ENCODE peak calls at places on chromosomes 4 and X, in four cellular contexts. O, Y, Q and L are unnamed samples.

GRCh38 chr4:112327950-112328349 is 30.8 kb downstream of the ALPK1 start:
- DNase-seq in O (peak), Y (no peak), Q (peak), L (no peak)

GRCh38 chr4:134708616-134709015 is 507.0 kb upstream of the PABPC4L start:
- DNase-seq in O (no peak), Y (no peak), Q (no peak), L (no peak)

GRCh38 chr4:127870688-127871087 is 10.0 kb upstream of the PLK4 start:
- DNase-seq in O (no peak), Y (peak), Q (no peak), L (no peak)

GRCh38 chr4:169902658-169903345 is 123.4 kb downstream of the MFAP3L start:
- DNase-seq in O (no peak), Y (no peak), Q (peak), L (no peak)

GRCh38 chrX:102958794-102959193 is 21.7 kb downstream of the RAB40AL start:
- DNase-seq in O (no peak), Y (no peak), Q (no peak), L (peak)

GRCh38 chrX:109472939-109473713 is 8.8 kb downstream of the GUCY2F start:
- DNase-seq in O (peak), Y (peak), Q (peak), L (no peak)

GRCh38 chr4:123452585-123452984 is 56.0 kb downstream of the SPRY1 start:
- DNase-seq in O (no peak), Y (no peak), Q (no peak), L (no peak)

GRCh38 chrX:106955004-106955772 is 35.0 kb downstream of the CLDN2 start:
- DNase-seq in O (no peak), Y (no peak), Q (no peak), L (no peak)

GRCh38 chrX:121546317-121546716 is 498.9 kb downstream of the GLUD2 start:
- DNase-seq in O (no peak), Y (no peak), Q (no peak), L (no peak)

GRCh38 chr4:125428832-125429231 is 114.1 kb downstream of the FAT4 start:
- DNase-seq in O (no peak), Y (no peak), Q (no peak), L (no peak)

GRCh38 chr4:142242156-142242555 is 603.9 kb downstream of the INPP4B start:
- DNase-seq in O (no peak), Y (no peak), Q (no peak), L (no peak)

GRCh38 chrX:131394384-131394783 is 105.3 kb upstream of the IGSF1 start:
- DNase-seq in O (no peak), Y (no peak), Q (peak), L (no peak)

GRCh38 chr4:8594097-8595038 is 1.8 kb downstream of the CPZ start:
- DNase-seq in O (peak), Y (peak), Q (peak), L (peak)
- TF ChIP-seq REST in O (peak), Y (peak), Q (no peak), L (peak)

DNA sequence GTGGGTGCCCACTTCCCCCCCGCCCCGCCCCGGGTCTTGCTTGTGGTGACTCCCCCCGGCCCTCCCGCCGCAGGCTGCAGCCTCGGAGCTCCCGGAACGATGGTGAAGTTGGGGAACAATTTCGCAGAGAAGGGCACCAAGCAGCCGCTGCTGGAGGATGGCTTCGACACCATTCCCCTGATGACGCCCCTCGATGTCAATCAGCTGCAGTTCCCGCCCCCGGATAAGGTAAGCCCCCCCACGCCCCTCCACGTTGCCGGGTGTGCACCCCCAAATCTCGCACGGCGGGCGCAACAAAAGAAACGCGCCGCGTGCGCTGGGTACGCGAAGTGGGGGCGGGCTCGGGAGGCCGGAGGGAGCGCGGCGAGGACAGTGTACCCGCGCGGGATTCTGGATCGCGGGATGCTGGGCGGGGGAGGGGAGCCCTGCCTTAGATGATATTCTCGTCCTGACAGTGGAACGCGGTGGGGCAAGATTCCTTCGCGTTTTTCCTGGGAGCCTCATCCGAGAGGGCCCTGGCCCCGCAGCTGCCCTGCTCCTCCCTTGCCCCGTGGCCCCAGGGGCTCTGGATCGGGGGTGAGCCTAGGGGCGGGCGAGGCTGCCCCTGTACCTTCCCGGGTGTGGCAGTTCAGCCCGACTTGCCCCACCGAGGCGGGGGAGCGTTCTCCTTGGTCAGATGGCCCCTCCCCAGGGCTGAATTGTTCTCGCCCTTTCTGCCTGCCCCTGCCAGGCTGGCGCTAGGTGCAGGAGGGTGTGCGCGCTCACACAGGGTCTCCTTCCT is 819 bp downstream of the NSG1 start:
- DNase-seq in O (peak), Y (no peak), Q (no peak), L (no peak)
- TF ChIP-seq POLR2AphosphoS5 in O (no peak), Y (no peak), Q (no peak), L (no peak)

GRCh38 chrX:24085133-24085532 is 30.4 kb downstream of the EIF2S3 start:
- DNase-seq in O (no peak), Y (no peak), Q (no peak), L (no peak)
- TF ChIP-seq REST in O (no peak), Y (no peak), Q (no peak), L (no peak)

GRCh38 chrX:1390621-1391369 is 1.1 kb downstream of the SLC25A6 start:
- DNase-seq in O (no peak), Y (no peak), Q (no peak), L (no peak)

GRCh38 chrX:1391370-1391706 is 575 bp downstream of the SLC25A6 start:
- DNase-seq in O (peak), Y (peak), Q (no peak), L (no peak)

GRCh38 chrX:1391707-1392375 is at the start of gene SLC25A6:
- DNase-seq in O (peak), Y (peak), Q (peak), L (peak)

GRCh38 chrX:1393871-1394615 is 2.1 kb upstream of the SLC25A6 start:
- DNase-seq in O (no peak), Y (no peak), Q (no peak), L (no peak)

DNA sequence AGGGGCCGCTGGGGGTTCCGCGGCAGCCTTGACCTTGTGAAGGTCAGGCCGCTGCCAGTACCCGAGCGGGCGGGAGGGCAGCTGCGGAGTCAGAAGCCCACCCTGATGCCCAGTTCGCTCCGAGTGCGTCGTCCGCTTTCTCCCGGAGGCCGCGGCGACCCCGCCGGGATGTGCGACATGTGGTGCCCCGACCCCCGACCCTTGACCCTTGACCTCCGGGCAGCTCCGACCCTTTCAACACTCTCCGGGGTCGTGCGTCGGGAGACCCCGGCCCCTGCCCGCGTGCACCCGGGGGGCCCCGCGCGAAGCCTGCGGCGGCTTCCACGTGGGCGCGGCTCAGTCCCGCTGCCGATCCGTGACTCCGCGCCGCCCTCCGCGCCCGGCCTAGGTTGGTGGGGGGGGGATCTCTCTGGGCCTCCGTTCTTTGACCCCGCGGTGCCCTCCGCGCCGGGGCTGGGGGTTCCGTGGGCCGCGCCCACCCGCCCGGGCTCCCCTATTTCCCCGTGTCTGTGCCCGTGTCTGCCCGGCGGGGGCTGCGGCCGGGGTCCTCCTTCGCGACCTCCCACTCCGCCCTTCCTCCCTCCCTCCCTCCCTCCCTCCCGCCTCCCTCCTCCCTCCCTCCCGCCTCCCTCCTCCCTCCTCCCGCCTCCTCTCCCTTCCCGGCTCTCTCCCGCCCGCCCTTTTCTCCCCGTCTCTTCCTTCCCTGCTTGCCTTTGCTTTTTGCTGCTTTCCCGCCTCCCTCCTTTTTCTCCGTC is 640 bp upstream of the SLC25A6 start:
- DNase-seq in O (peak), Y (peak), Q (no peak), L (peak)
- TF ChIP-seq POLR2AphosphoS5 in O (peak), Y (no peak), Q (peak), L (no peak)

GRCh38 chr4:38009949-38010348 is 49.8 kb downstream of the PTTG2 start:
- DNase-seq in O (no peak), Y (no peak), Q (no peak), L (no peak)
- TF ChIP-seq REST in O (no peak), Y (no peak), Q (no peak), L (no peak)

GRCh38 chr4:151417164-151417571 is 8.2 kb downstream of the FHIP1A start:
- DNase-seq in O (peak), Y (no peak), Q (no peak), L (no peak)
- TF ChIP-seq POLR2AphosphoS5 in O (no peak), Y (no peak), Q (no peak), L (no peak)

DNA sequence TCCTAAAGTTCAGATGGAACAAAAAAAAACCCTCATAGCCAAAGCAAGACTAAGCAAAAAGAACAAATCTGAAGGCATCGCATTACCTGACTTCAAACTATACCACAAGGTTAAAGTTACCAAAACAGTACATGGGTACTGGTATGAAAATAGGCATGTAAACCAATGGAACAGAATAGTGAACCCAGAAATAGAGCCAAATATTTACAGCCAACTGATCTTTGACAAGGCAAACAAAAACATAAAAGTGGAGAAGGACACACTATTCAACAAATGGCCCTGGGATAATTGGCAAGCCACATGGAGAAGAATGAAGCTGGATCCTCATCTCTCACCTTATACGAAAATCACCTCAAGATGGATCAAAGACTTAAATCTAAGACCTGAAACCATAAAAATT is 44.2 kb upstream of the TMEM192 start:
- DNase-seq in O (no peak), Y (no peak), Q (no peak), L (no peak)
- TF ChIP-seq REST in O (no peak), Y (no peak), Q (no peak), L (no peak)

GRCh38 chr4:107247738-107248137 is 211.6 kb upstream of the DKK2 start:
- DNase-seq in O (no peak), Y (no peak), Q (no peak), L (no peak)
- TF ChIP-seq POLR2AphosphoS5 in O (no peak), Y (no peak), Q (no peak), L (no peak)

GRCh38 chrX:38803609-38804480 is 2.6 kb downstream of the MID1IP1 start:
- DNase-seq in O (peak), Y (peak), Q (peak), L (peak)
- TF ChIP-seq REST in O (no peak), Y (no peak), Q (no peak), L (peak)

GRCh38 chr4:8391972-8392371 is 48.6 kb downstream of the ACOX3 start:
- DNase-seq in O (no peak), Y (no peak), Q (no peak), L (no peak)
- TF ChIP-seq POLR2AphosphoS5 in O (no peak), Y (no peak), Q (no peak), L (no peak)